ENCODE peak calls at places on chromosomes 7 and 10, in four cellular contexts. Y is MCF 10A, Z is fibroblast of the aortic adventitia, R is lower leg skin. C is an unnamed sample.

GRCh38 chr7:30812676-30813075 is 41.5 kb downstream of the MINDY4 start:
- DNase-seq in Y (no peak), Z (no peak), R (no peak), C (no peak)

GRCh38 chr10:91617073-91617580 is 15.7 kb downstream of the PPP1R3C start:
- DNase-seq in Z (peak), R (no peak), Y (peak), C (no peak)

GRCh38 chr10:63767512-63767911 is 246.3 kb downstream of the REEP3 start:
- DNase-seq in Z (peak), Y (peak), R (no peak), C (no peak)

GRCh38 chr7:92461027-92462003 is 14.0 kb downstream of the GATAD1 start:
- DNase-seq in Y (peak), R (no peak), Z (peak), C (no peak)

GRCh38 chr7:1092806-1093505 is 5.0 kb downstream of the GPER1 start:
- DNase-seq in R (no peak), Z (no peak), Y (no peak), C (no peak)

GRCh38 chr7:32158076-32158475 is 87.9 kb upstream of the PDE1C start:
- DNase-seq in R (no peak), Z (no peak), Y (no peak), C (no peak)

GRCh38 chr10:103238506-103239252 is 7.0 kb upstream of the RPEL1 start:
- DNase-seq in R (no peak), Y (peak), Z (peak), C (no peak)

GRCh38 chr10:7408494-7409044 is 2.3 kb downstream of the SFMBT2 start:
- DNase-seq in R (peak), Y (peak), Z (no peak), C (no peak)

GRCh38 chr10:28280652-28281051 is 22.2 kb downstream of the MPP7 start:
- DNase-seq in Z (peak), Y (no peak), R (no peak), C (no peak)

GRCh38 chr7:123715198-123715597 is 33.6 kb downstream of the WASL start:
- DNase-seq in Y (no peak), R (no peak), Z (no peak), C (no peak)

GRCh38 chr7:22654836-22655235 is 72.2 kb upstream of the IL6 start:
- DNase-seq in R (no peak), Z (no peak), Y (no peak), C (no peak)

GRCh38 chr7:93889261-93889660 is 1.3 kb downstream of the TFPI2 start:
- DNase-seq in R (no peak), Y (no peak), Z (peak), C (no peak)

GRCh38 chr10:59903871-59904270 is 2.5 kb downstream of the CCDC6 start:
- DNase-seq in Y (peak), Z (peak), R (no peak), C (no peak)

GRCh38 chr10:57113545-57113944 is 752.5 kb upstream of the ZWINT start:
- DNase-seq in R (no peak), Y (no peak), Z (no peak), C (no peak)

GRCh38 chr7:149773446-149774236 is at the start of gene ZNF467:
- DNase-seq in Z (peak), R (peak), Y (peak), C (peak)

GRCh38 chr7:40437498-40437897 is 302.7 kb downstream of the SUGCT start:
- DNase-seq in Z (peak), R (no peak), Y (peak), C (no peak)

GRCh38 chr7:91239171-91239604 is 25.0 kb upstream of the FZD1 start:
- DNase-seq in Y (peak), R (no peak), Z (peak), C (no peak)

GRCh38 chr7:134755422-134756022 is 23.9 kb upstream of the CALD1 start:
- DNase-seq in Y (peak), Z (peak), R (no peak), C (no peak)
- TF ChIP-seq CTCF in Y (peak), Z (peak), R (no peak), C (peak)

GRCh38 chr7:99004781-99005500 is 126.6 kb downstream of the TRRAP start:
- DNase-seq in R (peak), Z (no peak), Y (no peak), C (no peak)
- TF ChIP-seq CTCF in R (no peak), Z (no peak), Y (no peak), C (no peak)

GRCh38 chr10:34160595-34160994 is 654.5 kb downstream of the PARD3 start:
- DNase-seq in Z (no peak), R (no peak), Y (no peak), C (no peak)

GRCh38 chr10:34157501-34157900 is 657.6 kb downstream of the PARD3 start:
- DNase-seq in Y (peak), Z (peak), R (no peak), C (no peak)

GRCh38 chr10:34152434-34152833 is 662.7 kb downstream of the PARD3 start:
- DNase-seq in Y (no peak), Z (no peak), R (no peak), C (no peak)

GRCh38 chr10:34154371-34154770 is 660.7 kb downstream of the PARD3 start:
- DNase-seq in Y (no peak), Z (no peak), R (no peak), C (no peak)

DNA sequence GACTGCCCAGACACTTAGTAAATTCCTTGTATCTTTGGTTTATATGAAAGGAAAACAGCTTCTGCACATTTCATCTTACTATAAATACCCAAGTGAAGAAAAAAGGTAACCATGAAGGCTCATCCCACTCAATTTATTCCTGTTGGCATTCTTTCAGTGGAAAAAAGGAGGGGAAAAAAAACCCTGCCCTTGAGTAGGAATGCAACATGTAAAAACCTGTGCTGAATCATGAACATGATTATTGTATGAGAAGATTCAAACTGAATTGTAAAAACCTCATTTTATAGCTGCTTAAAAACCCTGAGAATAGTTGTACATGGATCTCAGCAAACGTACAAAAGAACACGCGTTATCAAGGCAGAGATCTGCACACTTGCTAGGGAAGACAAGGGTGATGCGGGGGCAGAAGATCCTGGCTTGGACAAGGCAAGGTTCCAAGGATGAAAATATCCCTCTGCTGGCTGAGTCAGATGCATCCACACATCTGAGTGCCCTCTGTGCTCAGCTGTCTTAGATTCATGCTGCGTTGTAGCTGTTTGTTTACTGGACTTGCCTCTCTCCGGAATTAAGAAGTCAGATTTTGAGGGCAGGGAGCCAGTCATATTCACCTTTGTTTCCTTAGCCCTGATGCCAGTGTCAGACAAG is 658.2 kb downstream of the PARD3 start:
- DNase-seq in Y (peak), Z (peak), R (no peak), C (no peak)
- TF ChIP-seq CTCF in Y (peak), Z (peak), R (no peak), C (peak)

GRCh38 chr7:132045002-132045401 is 488.6 kb upstream of the PODXL start:
- DNase-seq in Y (no peak), Z (no peak), R (no peak), C (no peak)

GRCh38 chr7:132045481-132045980 is 489.1 kb upstream of the PODXL start:
- DNase-seq in Z (no peak), Y (no peak), R (no peak), C (no peak)

GRCh38 chr7:132053871-132054270 is 497.4 kb upstream of the PODXL start:
- DNase-seq in R (no peak), Z (no peak), Y (no peak), C (no peak)

GRCh38 chr7:132044247-132044646 is 487.8 kb upstream of the PODXL start:
- DNase-seq in Y (no peak), R (no peak), Z (no peak), C (no peak)

GRCh38 chr7:132049462-132050304 is 493.3 kb upstream of the PODXL start:
- DNase-seq in Y (peak), Z (peak), R (no peak), C (no peak)
- TF ChIP-seq CTCF in Y (peak), Z (peak), R (no peak), C (peak)

DNA sequence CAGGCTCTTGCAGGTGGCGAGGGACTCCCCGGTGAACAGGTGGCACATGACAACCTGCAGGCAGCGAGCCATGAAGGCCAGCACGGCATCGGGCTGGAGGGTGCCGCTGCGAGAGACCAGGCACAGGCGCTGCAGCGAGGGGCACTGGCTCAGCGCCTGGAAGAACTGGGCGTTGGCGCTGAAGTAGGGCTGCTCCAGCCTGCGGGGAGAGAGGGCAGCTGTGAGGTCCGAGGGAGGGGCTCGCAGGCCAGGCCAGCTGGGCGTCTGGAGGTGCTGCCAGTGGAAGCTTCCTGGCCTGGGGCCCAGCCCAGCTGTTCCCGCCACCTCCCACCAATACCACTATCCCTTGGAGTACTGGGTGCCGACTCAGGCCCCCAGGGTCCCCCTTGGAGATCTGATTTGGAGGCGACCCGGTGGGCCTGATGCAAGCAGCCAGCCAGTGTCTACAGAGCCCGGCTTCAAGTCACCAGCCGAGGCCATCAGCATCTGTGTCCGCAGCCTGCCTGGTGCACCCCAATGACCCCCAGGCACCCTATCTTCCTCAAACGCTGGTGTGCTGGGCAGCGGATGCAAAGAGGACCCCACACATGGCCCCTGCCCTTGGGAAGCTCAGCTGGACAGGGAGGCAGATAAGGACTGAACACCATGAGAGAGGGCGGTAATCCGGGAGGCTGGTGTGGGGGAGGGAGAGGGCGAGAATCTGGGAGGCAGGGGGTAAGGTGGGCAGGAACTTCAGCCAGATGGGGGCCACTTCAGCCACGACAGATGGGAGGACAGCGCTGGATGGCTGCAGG is 67.8 kb upstream of the TNRC18 start:
- DNase-seq in R (no peak), Y (no peak), Z (no peak), C (no peak)
- TF ChIP-seq CTCF in R (no peak), Y (no peak), Z (no peak), C (no peak)

GRCh38 chr7:13278020-13278419 is 590.6 kb downstream of the ARL4A start:
- DNase-seq in Y (no peak), Z (no peak), R (no peak), C (no peak)

GRCh38 chr7:13276977-13277376 is 589.5 kb downstream of the ARL4A start:
- DNase-seq in Y (no peak), R (no peak), Z (peak), C (no peak)

GRCh38 chr7:13282377-13282980 is 595.0 kb downstream of the ARL4A start:
- DNase-seq in R (no peak), Z (peak), Y (peak), C (no peak)

GRCh38 chr7:13279854-13280435 is 592.5 kb downstream of the ARL4A start:
- DNase-seq in R (no peak), Y (peak), Z (peak), C (no peak)
- TF ChIP-seq CTCF in R (no peak), Y (peak), Z (peak), C (peak)

C was measured in chondrocyte.